ENCODE peak calls at places on chromosomes 6 and 20, in eight cellular contexts. O is AG09309, X is tibial artery, S is PC-9, K is stomach, A is tibial nerve, T is lower leg skin, P is psoas muscle. R is an unnamed sample.

GRCh38 chr6:152750694-152751093 is at the start of gene VIP:
- DNase-seq in A (no peak), K (no peak), T (no peak), O (peak; percentile 4), P (no peak), X (no peak), S (no peak), R (no peak)

GRCh38 chr6:89984926-89985743 is 90.9 kb downstream of the GJA10 start:
- DNase-seq in A (no peak), T (no peak), P (peak; percentile 64), S (peak; percentile 36), X (no peak), K (no peak), O (no peak), R (no peak)

GRCh38 chr6:17281497-17282481 is 628 bp downstream of the RBM24 start:
- DNase-seq in P (no peak), S (peak; percentile 12), X (peak; percentile 69), O (no peak), T (peak; percentile 13), A (peak; percentile 17), K (no peak), R (no peak)

GRCh38 chr6:28224131-28225055 is 682 bp upstream of the ZSCAN9 start:
- DNase-seq in S (no peak), A (no peak), P (no peak), T (no peak), X (no peak), K (no peak), O (no peak), R (no peak)

GRCh38 chr6:5570641-5571040 is 309.3 kb downstream of the FARS2 start:
- DNase-seq in K (no peak), A (no peak), X (no peak), S (no peak), P (no peak), T (no peak), O (no peak), R (no peak)

GRCh38 chr6:111668410-111668809 is 62.7 kb upstream of the TRAF3IP2 start:
- DNase-seq in S (no peak), A (no peak), K (no peak), X (peak; percentile 42), P (no peak), T (no peak), O (no peak), R (no peak)

GRCh38 chr20:58669287-58670006 is 18.4 kb downstream of the STX16 start:
- DNase-seq in K (no peak), X (no peak), A (no peak), P (no peak), T (no peak), O (no peak), S (no peak), R (no peak)

GRCh38 chr6:169420912-169421543 is 167.4 kb upstream of the THBS2 start:
- DNase-seq in O (no peak), A (no peak), K (peak; percentile 59), P (no peak), T (no peak), S (peak; percentile 33), X (no peak), R (no peak)

GRCh38 chr20:2751347-2751867 is 49.0 kb downstream of the CPXM1 start:
- DNase-seq in P (no peak), T (no peak), X (no peak), A (no peak), K (no peak), O (no peak), S (no peak), R (no peak)

GRCh38 chr20:38806855-38807655 is 1.6 kb downstream of the PPP1R16B start:
- DNase-seq in X (no peak), O (no peak), P (no peak), K (no peak), T (no peak), A (no peak), S (no peak), R (no peak)

GRCh38 chr20:38811769-38812168 is 6.3 kb downstream of the PPP1R16B start:
- DNase-seq in X (no peak), P (no peak), O (no peak), S (no peak), K (no peak), A (no peak), T (no peak), R (no peak)

GRCh38 chr20:38810926-38811325 is 5.4 kb downstream of the PPP1R16B start:
- DNase-seq in P (no peak), T (no peak), X (no peak), O (no peak), A (no peak), S (no peak), K (no peak), R (no peak)

GRCh38 chr20:38812182-38812581 is 6.7 kb downstream of the PPP1R16B start:
- DNase-seq in S (no peak), P (no peak), O (no peak), K (no peak), A (no peak), X (no peak), T (no peak), R (no peak)

DNA sequence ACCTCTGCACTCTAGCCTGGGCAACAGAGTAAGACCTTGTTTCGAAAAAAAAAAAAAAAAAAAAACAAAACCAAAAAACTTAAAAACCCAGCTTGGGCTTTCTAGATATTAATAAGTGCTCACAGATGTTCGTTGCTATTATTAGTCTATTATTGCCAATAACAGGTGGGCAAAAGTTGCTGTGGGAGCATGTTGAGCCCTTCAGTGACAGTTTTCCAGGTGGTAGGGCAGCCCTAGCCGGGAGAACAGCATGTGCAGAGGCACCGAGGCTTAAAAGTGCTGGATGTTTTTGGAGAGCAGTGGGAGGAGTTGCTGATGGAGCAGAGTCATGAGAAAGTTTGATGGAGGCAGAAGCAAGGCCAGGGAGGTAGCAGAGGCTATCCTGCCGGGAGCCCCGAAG is 4.4 kb downstream of the PPP1R16B start:
- DNase-seq in A (no peak), S (no peak), K (no peak), X (no peak), O (no peak), P (no peak), T (no peak), R (no peak)
- H3K4me3 ChIP-seq in A (no peak overlapping the region), S (no peak overlapping the region), K (no peak overlapping the region), X (no peak overlapping the region), O (no peak overlapping the region), P (no peak overlapping the region), T (no peak overlapping the region), R (no peak overlapping the region)

GRCh38 chr6:33198853-33199436 is 1.5 kb downstream of the RXRB start:
- DNase-seq in T (no peak), O (no peak), K (no peak), X (no peak), A (no peak), S (no peak), P (no peak), R (no peak)

GRCh38 chr6:33200234-33201146 is at the start of the genes RXRB and SLC39A7:
- DNase-seq in S (peak; percentile 95), X (peak; percentile 100), P (peak; percentile 100), K (peak; percentile 99), O (peak; percentile 96), T (peak; percentile 99), A (peak; percentile 98), R (peak; percentile 98)

GRCh38 chr6:33198159-33198852 is 2.2 kb downstream of the RXRB start:
- DNase-seq in O (no peak), K (no peak), T (no peak), P (no peak), S (no peak), X (no peak), A (no peak), R (no peak)

GRCh38 chr6:33201147-33201545 is 479 bp downstream of the SLC39A7 start:
- DNase-seq in A (no peak), T (no peak), X (no peak), P (no peak), K (no peak), S (no peak), O (no peak), R (no peak)

GRCh38 chr6:33199687-33200233 is 705 bp downstream of the RXRB start:
- DNase-seq in K (peak; percentile 75), X (no peak), P (no peak), A (no peak), S (peak; percentile 83), T (no peak), O (no peak), R (no peak)
- H3K4me3 ChIP-seq in K (peak overlapping the region; percentile 77), X (peak overlapping the region; percentile 95), P (peak overlapping the region; percentile 81), A (peak overlapping the region; percentile 60), S (peak overlapping the region; percentile 62), T (peak overlapping the region; percentile 95), O (peak overlapping the region; percentile 90), R (peak overlapping the region; percentile 93)

DNA sequence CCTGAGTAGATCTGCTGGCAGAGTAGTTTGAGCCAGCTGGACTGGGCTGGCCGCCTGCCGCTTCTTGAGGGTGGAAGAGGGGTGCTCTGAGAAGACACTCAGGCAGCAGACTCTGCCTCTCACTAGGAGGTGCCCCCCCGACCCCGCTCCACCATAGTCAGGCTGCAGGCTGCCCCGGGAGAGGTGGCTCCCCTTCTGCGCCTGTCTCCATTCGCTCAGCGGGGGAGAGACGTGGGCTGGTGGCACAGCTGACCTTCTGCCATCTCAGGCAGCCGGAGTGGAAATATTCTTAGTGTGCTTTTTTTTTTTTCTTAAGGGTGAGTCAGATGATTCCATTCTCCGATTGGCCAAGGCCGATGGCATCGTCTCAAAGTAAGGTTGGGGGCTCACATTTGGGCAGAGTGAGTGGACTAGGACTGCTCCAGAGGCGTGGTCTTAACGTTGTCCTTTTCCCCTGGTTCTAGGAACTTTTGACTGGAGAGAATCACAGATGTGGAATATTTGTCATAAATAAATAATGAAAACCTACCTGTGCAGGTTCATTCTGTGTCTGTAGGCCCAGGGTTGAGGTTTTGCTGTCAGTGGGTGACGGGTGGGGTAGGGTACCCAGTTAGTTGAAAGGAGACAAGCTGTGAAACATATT is 1.2 kb downstream of the RPS21 start:
- DNase-seq in A (no peak), P (no peak), K (no peak), O (no peak), X (no peak), T (no peak), S (no peak), R (no peak)
- H3K4me3 ChIP-seq in A (peak overlapping the region; percentile 97), P (peak overlapping the region; percentile 88), K (peak overlapping the region; percentile 98), O (peak overlapping the region; percentile 85), X (peak overlapping the region; percentile 96), T (no peak overlapping the region), S (peak overlapping the region; percentile 100), R (peak overlapping the region; percentile 96)

GRCh38 chr6:29724937-29725869 is 2.0 kb downstream of the HLA-F start:
- DNase-seq in T (no peak), A (no peak), X (peak; percentile 64), S (no peak), O (no peak), K (no peak), P (no peak), R (no peak)

GRCh38 chr6:29726795-29727194 is 3.6 kb downstream of the HLA-F start:
- DNase-seq in K (no peak), X (no peak), P (no peak), A (no peak), S (no peak), O (no peak), T (peak; percentile 9), R (no peak)

GRCh38 chr6:29723666-29724588 is 693 bp downstream of the HLA-F start:
- DNase-seq in T (no peak), X (peak; percentile 76), A (peak; percentile 51), O (no peak), K (peak; percentile 67), P (peak; percentile 37), S (no peak), R (no peak)

GRCh38 chr6:29727637-29728036 is 4.4 kb downstream of the HLA-F start:
- DNase-seq in O (no peak), K (no peak), A (no peak), X (no peak), P (no peak), T (peak; percentile 9), S (no peak), R (no peak)

GRCh38 chr6:29725981-29726380 is 2.7 kb downstream of the HLA-F start:
- DNase-seq in K (no peak), O (no peak), X (peak; percentile 41), T (no peak), P (no peak), A (no peak), S (no peak), R (no peak)
- H3K4me3 ChIP-seq in K (no peak overlapping the region), O (no peak overlapping the region), X (no peak overlapping the region), T (no peak overlapping the region), P (peak overlapping the region; percentile 10), A (no peak overlapping the region), S (no peak overlapping the region), R (no peak overlapping the region)

R was measured in GM12864.